ENCODE peak calls at places on chromosomes 1 and 21, in eight cellular contexts. R is tibial nerve; Y is neural progenitor cell; G is HTR-8/SVneo; C is activated effector memory CD4-positive, alpha-beta T cell treated with anti-CD3 and anti-CD28 coated beads, Interleukin-2, amount 50 U/mL, for 16 hours; D is Right ventricle myocardium superior; B is ELR; I is activated naive CD8-positive, alpha-beta T cell treated with anti-CD3 and anti-CD28 coated beads, Interleukin-2, amount 50 U/mL, for 24 hours. L is an unnamed sample.

GRCh38 chr1:161342836-161343235 is 24.8 kb downstream of the CFAP126 start:
- DNase-seq in R (no peak), Y (no peak), G (no peak), C (no peak), D (no peak), B (no peak), I (no peak), L (no peak)

GRCh38 chr21:32322676-32323075 is 24.0 kb downstream of the MRAP start:
- DNase-seq in R (no peak), Y (no peak), G (no peak), C (peak; percentile 59), D (no peak), B (no peak), I (no peak), L (no peak)

GRCh38 chr1:115544131-115544530 is 97.6 kb upstream of the VANGL1 start:
- DNase-seq in R (no peak), Y (no peak), G (no peak), C (no peak), D (no peak), B (no peak), I (no peak), L (no peak)

GRCh38 chr1:24827737-24828136 is 82.5 kb downstream of the CLIC4 start:
- DNase-seq in R (no peak), Y (no peak), G (no peak), C (no peak), D (no peak), B (no peak), I (no peak), L (no peak)

GRCh38 chr1:23867542-23867952 is 543 bp downstream of the FUCA1 start:
- DNase-seq in R (no peak), Y (no peak), G (no peak), C (no peak), D (no peak), B (no peak), I (no peak), L (no peak)

GRCh38 chr1:67683736-67684525 is 1.1 kb upstream of the GADD45A start:
- DNase-seq in R (no peak), Y (no peak), G (no peak), C (peak; percentile 76), D (no peak), B (peak; percentile 90), I (peak; percentile 59), L (no peak)

GRCh38 chr1:67018574-67018973 is 35.4 kb downstream of the SLC35D1 start:
- DNase-seq in R (no peak), Y (peak; percentile 76), G (no peak), C (no peak), D (no peak), B (no peak), I (no peak), L (no peak)

GRCh38 chr1:219443763-219444162 is 169.1 kb downstream of the ZC3H11B start:
- DNase-seq in R (no peak), Y (no peak), G (no peak), C (no peak), D (no peak), B (peak; percentile 68), I (no peak), L (no peak)

GRCh38 chr1:172278478-172278877 is 142.0 kb upstream of the C1orf105 start:
- DNase-seq in R (no peak), Y (no peak), G (no peak), C (no peak), D (no peak), B (peak; percentile 38), I (no peak), L (no peak)

GRCh38 chr1:30525631-30525979 is 197.8 kb downstream of the MATN1 start:
- DNase-seq in R (no peak), Y (no peak), G (no peak), C (peak; percentile 19), D (no peak), B (no peak), I (no peak), L (no peak)

GRCh38 chr1:65079941-65080340 is 68.1 kb upstream of the AK4 start:
- DNase-seq in R (no peak), Y (no peak), G (no peak), C (no peak), D (no peak), B (peak; percentile 59), I (no peak), L (no peak)

GRCh38 chr1:88646852-88647645 is 37.0 kb upstream of the PKN2 start:
- DNase-seq in R (no peak), Y (peak; percentile 3), G (no peak), C (no peak), D (no peak), B (no peak), I (no peak), L (no peak)

GRCh38 chr1:108314815-108315214 is 70.9 kb upstream of the NBPF4 start:
- DNase-seq in R (no peak), Y (no peak), G (no peak), C (no peak), D (no peak), B (no peak), I (no peak), L (no peak)

GRCh38 chr1:58971629-58972140 is 187.8 kb upstream of the JUN start:
- DNase-seq in R (no peak), Y (no peak), G (no peak), C (no peak), D (no peak), B (no peak), I (no peak), L (peak; percentile 49)

GRCh38 chr1:111446967-111447892 is 1.8 kb downstream of the WDR77 start:
- DNase-seq in R (no peak), Y (no peak), G (no peak), C (no peak), D (no peak), B (no peak), I (no peak), L (no peak)

GRCh38 chr1:160860840-160861505 is 1.7 kb downstream of the CD244 start:
- DNase-seq in R (no peak), Y (no peak), G (no peak), C (no peak), D (no peak), B (no peak), I (no peak), L (no peak)

GRCh38 chr1:151728151-151728711 is 6.9 kb downstream of the RIIAD1 start:
- DNase-seq in R (no peak), Y (peak; percentile 23), G (no peak), C (no peak), D (no peak), B (peak; percentile 37), I (no peak), L (no peak)

GRCh38 chr21:37257526-37257966 is 9.6 kb downstream of the VPS26C start:
- DNase-seq in R (no peak), Y (no peak), G (no peak), C (no peak), D (peak; percentile 53), B (peak; percentile 51), I (peak; percentile 50), L (peak; percentile 44)

GRCh38 chr1:83846138-83846537 is 152.8 kb downstream of the TTLL7 start:
- DNase-seq in R (no peak), Y (peak; percentile 12), G (no peak), C (no peak), D (no peak), B (no peak), I (no peak), L (no peak)

GRCh38 chr1:53462769-53463501 is 3.7 kb downstream of the DMRTB1 start:
- DNase-seq in R (no peak), Y (peak; percentile 62), G (no peak), C (no peak), D (no peak), B (no peak), I (no peak), L (no peak)